ENCODE peak calls at places on chromosomes 1 and 21, in four cellular contexts. A is GM04504, I is choroid plexus epithelial cell, V is HL-60. W is an unnamed sample.

GRCh38 chr1:149849947-149850360 is 49.4 kb upstream of the BOLA1 start:
- DNase-seq in I (peak), V (no peak), A (no peak), W (peak)

GRCh38 chr1:246748867-246749266 is 24.7 kb downstream of the SCCPDH start:
- DNase-seq in I (peak), A (no peak), V (no peak), W (peak)

GRCh38 chr1:86155061-86155806 is 1.3 kb downstream of the COL24A1 start:
- DNase-seq in I (peak), V (no peak), A (no peak), W (no peak)

GRCh38 chr1:202004711-202005110 is 5.7 kb upstream of the ELF3 start:
- DNase-seq in A (no peak), I (no peak), V (no peak), W (no peak)

GRCh38 chr1:6223617-6224016 is 12.1 kb downstream of the ICMT start:
- DNase-seq in A (no peak), V (no peak), I (no peak), W (no peak)

GRCh38 chr1:53799141-53799540 is 39.0 kb downstream of the NDC1 start:
- DNase-seq in V (no peak), A (no peak), I (no peak), W (peak)

GRCh38 chr1:5989731-5990271 is 2.4 kb downstream of the NPHP4 start:
- DNase-seq in A (no peak), I (no peak), V (no peak), W (no peak)

GRCh38 chr1:32234792-32235191 is 12.2 kb upstream of the FAM167B start:
- DNase-seq in A (no peak), I (no peak), V (no peak), W (no peak)

GRCh38 chr1:164510435-164510834 is 48.5 kb upstream of the PBX1 start:
- DNase-seq in V (no peak), I (peak), A (peak), W (peak)

GRCh38 chr1:232627645-232628334 is 2.1 kb downstream of the SIPA1L2 start:
- DNase-seq in A (no peak), I (peak), V (no peak), W (peak)

GRCh38 chr1:8118031-8118451 is 91.9 kb upstream of the ERRFI1 start:
- DNase-seq in V (no peak), I (no peak), A (no peak), W (peak)

GRCh38 chr1:17791055-17791390 is 35.9 kb downstream of the ACTL8 start:
- DNase-seq in A (no peak), V (no peak), I (no peak), W (no peak)

GRCh38 chr1:151990856-151991198 is 2.8 kb downstream of the S100A10 start:
- DNase-seq in V (no peak), I (peak), A (no peak), W (peak)

GRCh38 chr1:235297579-235297978 is 30.4 kb downstream of the ARID4B start:
- DNase-seq in V (no peak), I (peak), A (no peak), W (peak)

GRCh38 chr1:17012775-17013501 is 1.2 kb upstream of the ATP13A2 start:
- DNase-seq in I (peak), A (no peak), V (no peak), W (no peak)

GRCh38 chr1:196951711-196952394 is 8.3 kb downstream of the CFHR2 start:
- DNase-seq in A (no peak), V (no peak), I (peak), W (no peak)

GRCh38 chr1:179091691-179092165 is 9.9 kb downstream of the TOR3A start:
- DNase-seq in A (peak), I (peak), V (peak), W (peak)

GRCh38 chr1:60421965-60422364 is 348.4 kb upstream of the C1orf87 start:
- DNase-seq in A (no peak), V (no peak), I (no peak), W (no peak)

GRCh38 chr1:112387807-112388206 is 8.2 kb upstream of the CTTNBP2NL start:
- DNase-seq in A (no peak), I (no peak), V (no peak), W (no peak)

GRCh38 chr1:20365421-20366075 is 74.9 kb downstream of the VWA5B1 start:
- DNase-seq in I (no peak), V (no peak), A (no peak), W (no peak)

GRCh38 chr21:44299085-44299457 is 782 bp upstream of the PFKL start:
- DNase-seq in A (no peak), I (peak), V (no peak), W (no peak)

GRCh38 chr1:201882665-201883132 is 6.0 kb upstream of the SHISA4 start:
- DNase-seq in I (peak), A (peak), V (peak), W (peak)

GRCh38 chr1:17148950-17149608 is 29.8 kb upstream of the PADI2 start:
- DNase-seq in V (no peak), I (no peak), A (no peak), W (peak)

GRCh38 chr21:36825683-36826082 is 126.8 kb downstream of the SIM2 start:
- DNase-seq in I (no peak), V (no peak), A (no peak), W (no peak)

GRCh38 chr1:93585059-93585966 is 96.3 kb downstream of the BCAR3 start:
- DNase-seq in A (peak), V (no peak), I (peak), W (no peak)

GRCh38 chr1:47696404-47696910 is 258.6 kb downstream of the FOXD2 start:
- DNase-seq in V (no peak), A (no peak), I (no peak), W (no peak)

GRCh38 chr1:56676571-56677035 is 31.5 kb downstream of the PRKAA2 start:
- DNase-seq in I (peak), V (no peak), A (peak), W (peak)

GRCh38 chr1:181179980-181180964 is 91.8 kb downstream of the IER5 start:
- DNase-seq in V (no peak), I (peak), A (peak), W (peak)

GRCh38 chr1:168112673-168113305 is 23.9 kb downstream of the GPR161 start:
- DNase-seq in V (no peak), I (peak), A (no peak), W (peak)

GRCh38 chr1:214285622-214286440 is 4.9 kb downstream of the SMYD2 start:
- DNase-seq in A (no peak), I (no peak), V (no peak), W (no peak)

GRCh38 chr1:74748962-74749361 is 16.0 kb downstream of the TYW3 start:
- DNase-seq in V (no peak), I (no peak), A (no peak), W (no peak)

GRCh38 chr1:66768935-66769334 is 16.7 kb downstream of the DYNLT5 start:
- DNase-seq in I (no peak), A (no peak), V (no peak), W (no peak)

GRCh38 chr1:205601209-205601608 is 30.6 kb downstream of the ELK4 start:
- DNase-seq in A (no peak), I (no peak), V (no peak), W (no peak)

GRCh38 chr1:201890806-201891450 is 2.2 kb downstream of the SHISA4 start:
- DNase-seq in V (no peak), I (no peak), A (no peak), W (no peak)

GRCh38 chr21:45403133-45403824 is 1.7 kb upstream of the COL18A1 start:
- DNase-seq in I (no peak), A (no peak), V (no peak), W (no peak)

W was measured in fibroblast of villous mesenchyme.